ENCODE peak calls at places on chromosomes 6 and 20, in six cellular contexts. X is neural progenitor cell; K is stimulated activated CD8-positive, alpha-beta memory T cell treated with anti-CD3 and anti-CD28 coated beads, Interleukin-15, amount 100 ng/mL, for 24 hours; L is left cardiac atrium; C is LoVo; A is posterior cingulate gyrus. U is an unnamed sample.

GRCh38 chr20:33444797-33445560 is 1.4 kb upstream of the SNTA1 start:
- DNase-seq in X (no peak), K (no peak), L (no peak), C (no peak), A (peak; percentile 88), U (no peak)

GRCh38 chr20:39108746-39109145 is 146.6 kb downstream of the DHX35 start:
- DNase-seq in X (no peak), K (no peak), L (no peak), C (no peak), A (no peak), U (no peak)

GRCh38 chr6:45388328-45388727 is 10.6 kb upstream of the SUPT3H start:
- DNase-seq in X (no peak), K (no peak), L (no peak), C (no peak), A (no peak), U (no peak)

GRCh38 chr20:41786158-41786557 is 168.0 kb upstream of the CHD6 start:
- DNase-seq in X (no peak), K (no peak), L (no peak), C (no peak), A (no peak), U (no peak)

GRCh38 chr6:14284969-14285368 is 167.4 kb downstream of the CD83 start:
- DNase-seq in X (no peak), K (no peak), L (no peak), C (no peak), A (no peak), U (no peak)

GRCh38 chr20:57708694-57709673 is 831 bp downstream of the PMEPA1 start:
- DNase-seq in X (peak; percentile 37), K (no peak), L (peak; percentile 58), C (no peak), A (peak; percentile 82), U (peak; percentile 54)

GRCh38 chr6:1394591-1395463 is 5.5 kb downstream of the FOXF2 start:
- DNase-seq in X (peak; percentile 62), K (no peak), L (no peak), C (no peak), A (peak; percentile 16), U (no peak)

GRCh38 chr6:95784869-95785268 is 207.5 kb downstream of the MANEA start:
- DNase-seq in X (no peak), K (no peak), L (no peak), C (no peak), A (no peak), U (no peak)

GRCh38 chr6:32047084-32047478 is 8.9 kb downstream of the CYP21A2 start:
- DNase-seq in X (no peak), K (no peak), L (peak; percentile 82), C (no peak), A (no peak), U (no peak)